ENCODE peak calls at places on chromosomes 16 and 17, in four cellular contexts. S is fibroblast of pulmonary artery, H is kidney epithelial cell, B is cardiac fibroblast. M is an unnamed sample.

GRCh38 chr17:36674278-36674650 is 72.9 kb downstream of the MRM1 start:
- DNase-seq in S (no peak), H (no peak), B (peak; percentile 8), M (no peak)

GRCh38 chr17:69424287-69425041 is 10.0 kb downstream of the MAP2K6 start:
- DNase-seq in S (no peak), H (no peak), B (no peak), M (no peak)

GRCh38 chr17:21376835-21377690 is 906 bp downstream of the KCNJ12 start:
- DNase-seq in S (peak; percentile 16), H (no peak), B (peak; percentile 43), M (no peak)

GRCh38 chr16:57178296-57178695 is 7.5 kb downstream of the PSME3IP1 start:
- DNase-seq in S (no peak), H (no peak), B (no peak), M (no peak)

GRCh38 chr17:80918731-80919130 is 72.9 kb upstream of the CHMP6 start:
- DNase-seq in S (no peak), H (no peak), B (no peak), M (no peak)

GRCh38 chr17:4152471-4152870 is 9.5 kb downstream of the CYB5D2 start:
- DNase-seq in S (no peak), H (no peak), B (peak; percentile 86), M (no peak)

GRCh38 chr17:42076797-42077559 is 21.3 kb downstream of the ZNF385C start:
- DNase-seq in S (no peak), H (no peak), B (no peak), M (no peak)

GRCh38 chr16:77433146-77433545 is 1.7 kb downstream of the ADAMTS18 start:
- DNase-seq in S (no peak), H (no peak), B (no peak), M (no peak)

GRCh38 chr17:18008496-18009268 is 30.3 kb downstream of the ATPAF2 start:
- DNase-seq in S (no peak), H (no peak), B (peak; percentile 74), M (no peak)

GRCh38 chr16:9254863-9255262 is 163.4 kb downstream of the HAPSTR1 start:
- DNase-seq in S (no peak), H (no peak), B (no peak), M (no peak)

GRCh38 chr16:9259914-9260608 is 168.6 kb downstream of the HAPSTR1 start:
- DNase-seq in S (no peak), H (no peak), B (no peak), M (no peak)

GRCh38 chr16:9258423-9259051 is 167.1 kb downstream of the HAPSTR1 start:
- DNase-seq in S (peak; percentile 3), H (no peak), B (peak; percentile 6), M (no peak)

GRCh38 chr16:9257843-9258242 is 166.4 kb downstream of the HAPSTR1 start:
- DNase-seq in S (no peak), H (no peak), B (no peak), M (no peak)

GRCh38 chr16:9256196-9256595 is 164.8 kb downstream of the HAPSTR1 start:
- DNase-seq in S (no peak), H (no peak), B (no peak), M (no peak)
- TF ChIP-seq CTCF in S (peak; percentile 28), H (peak; percentile 49), B (peak; percentile 32), M (peak; percentile 67)

GRCh38 chr17:9217151-9218067 is 196.1 kb downstream of the NTN1 start:
- DNase-seq in S (peak; percentile 69), H (no peak), B (peak; percentile 84), M (no peak)
- H3K4me3 ChIP-seq in S (no peak overlapping the region), H (no peak overlapping the region), B (peak overlapping the region; percentile 16), M (no peak overlapping the region)

DNA sequence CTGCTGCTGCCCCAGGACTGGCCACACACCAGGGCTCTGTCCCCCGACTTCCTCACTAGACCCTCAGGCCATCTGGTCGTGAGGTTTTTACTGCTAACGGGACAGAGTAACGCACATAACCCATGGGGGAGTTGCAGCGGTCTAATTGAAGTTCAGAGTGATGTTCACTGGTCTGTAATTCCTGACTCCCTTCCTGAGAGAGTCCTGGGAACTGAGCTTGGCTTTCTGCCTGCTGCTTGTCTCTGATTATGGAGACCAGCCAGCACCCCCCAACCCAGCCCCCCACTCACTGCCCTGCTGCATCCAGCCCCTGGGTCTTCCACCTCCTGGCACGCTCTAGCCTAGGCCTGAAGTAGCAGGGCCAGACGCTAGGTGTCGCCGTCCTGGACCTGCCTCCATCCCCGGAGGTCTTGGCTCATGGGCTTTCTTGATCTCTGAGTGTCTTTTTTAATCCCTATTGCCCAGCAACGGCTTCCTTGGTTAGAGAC is 192.9 kb downstream of the CCDC182 start:
- DNase-seq in S (peak; percentile 56), H (no peak), B (peak; percentile 32), M (no peak)
- TF ChIP-seq CTCF in S (peak; percentile 68), H (peak; percentile 85), B (peak; percentile 76), M (peak; percentile 31)

GRCh38 chr16:46972429-46972970 is 974 bp downstream of the DNAJA2 start:
- DNase-seq in S (no peak), H (no peak), B (peak; percentile 35), M (no peak)
- H3K4me3 ChIP-seq in S (peak overlapping the region; percentile 86), H (peak overlapping the region; percentile 67), B (peak overlapping the region; percentile 89), M (peak overlapping the region; percentile 92)

DNA sequence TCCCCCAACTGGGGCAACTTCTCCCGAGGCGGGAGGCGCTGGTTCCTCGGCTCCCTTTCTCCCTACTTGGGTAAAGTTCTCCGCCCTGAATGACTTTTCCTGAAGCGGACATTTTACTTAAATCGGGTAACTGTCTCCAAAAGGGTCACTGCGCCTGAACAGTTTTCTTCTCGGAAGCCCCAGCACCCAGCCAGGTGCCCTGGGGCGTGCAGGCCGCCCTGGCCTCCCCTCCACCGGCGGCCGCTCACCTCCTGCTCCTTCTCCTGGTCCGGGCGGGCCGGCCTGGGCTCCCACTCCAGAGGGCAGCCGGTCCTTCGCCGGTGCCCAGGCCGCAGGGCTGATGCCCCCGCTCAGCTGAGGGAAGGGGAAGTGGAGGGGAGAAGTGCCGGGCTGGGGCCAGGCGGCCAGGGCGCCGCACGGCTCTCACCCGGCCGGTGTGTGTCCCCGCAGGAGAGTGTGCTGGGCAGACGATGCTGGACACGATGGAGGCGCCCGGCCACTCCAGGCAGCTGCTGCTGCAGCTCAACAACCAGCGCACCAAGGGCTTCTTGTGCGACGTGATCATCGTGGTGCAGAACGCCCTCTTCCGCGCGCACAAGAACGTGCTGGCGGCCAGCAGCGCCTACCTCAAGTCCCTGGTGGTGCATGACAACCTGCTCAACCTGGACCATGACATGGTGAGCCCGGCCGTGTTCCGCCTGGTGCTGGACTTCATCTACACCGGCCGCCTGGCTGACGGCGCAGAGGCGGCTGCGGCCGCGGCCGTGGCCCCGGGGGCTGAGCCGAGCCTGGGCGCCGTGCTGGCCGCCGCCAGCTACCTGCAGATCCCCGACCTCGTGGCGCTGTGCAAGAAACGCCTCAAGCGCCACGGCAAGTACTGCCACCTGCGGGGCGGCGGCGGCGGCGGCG is 1.6 kb downstream of the HIC1 start:
- DNase-seq in S (peak; percentile 72), H (no peak), B (peak; percentile 72), M (no peak)
- TF ChIP-seq CTCF in S (no peak), H (no peak), B (no peak), M (no peak)

GRCh38 chr16:12159672-12160071 is 183.1 kb downstream of the SNX29 start:
- DNase-seq in S (no peak), H (no peak), B (no peak), M (no peak)
- H3K4me3 ChIP-seq in S (no peak overlapping the region), H (no peak overlapping the region), B (no peak overlapping the region), M (no peak overlapping the region)